ENCODE peak calls at places on chromosomes 5 and 9, in five cellular contexts. One of them, this sample, is unnamed.
A peak's percentile ranks its signal among the peaks of the same experiment; 100 is the strongest.

GRCh38 chr9:123537809-123538208 is 181.8 kb downstream of the CRB2 start:
- DNase-seq in central memory CD4-positive, alpha-beta T cell: no peak
- DNase-seq in testis: no peak
- DNase-seq in dorsolateral prefrontal cortex: no peak
- DNase-seq in NCI-H146: no peak
- DNase-seq in this sample: no peak

GRCh38 chr5:179261301-179262125 is 83.7 kb downstream of the ADAMTS2 start:
- DNase-seq in central memory CD4-positive, alpha-beta T cell: no peak
- DNase-seq in testis: peak; percentile 18
- DNase-seq in dorsolateral prefrontal cortex: no peak
- DNase-seq in NCI-H146: no peak
- DNase-seq in this sample: no peak

GRCh38 chr9:38662763-38663593 is 42.6 kb upstream of the ANKRD18A start:
- DNase-seq in central memory CD4-positive, alpha-beta T cell: no peak
- DNase-seq in testis: no peak
- DNase-seq in dorsolateral prefrontal cortex: peak; percentile 69
- DNase-seq in NCI-H146: no peak
- DNase-seq in this sample: no peak

GRCh38 chr9:123419721-123420559 is 63.9 kb downstream of the CRB2 start:
- DNase-seq in central memory CD4-positive, alpha-beta T cell: no peak
- DNase-seq in testis: no peak
- DNase-seq in dorsolateral prefrontal cortex: no peak
- DNase-seq in NCI-H146: no peak
- DNase-seq in this sample: no peak

GRCh38 chr5:36777105-36777757 is 99.3 kb upstream of the NIPBL start:
- DNase-seq in central memory CD4-positive, alpha-beta T cell: no peak
- DNase-seq in testis: peak; percentile 47
- DNase-seq in dorsolateral prefrontal cortex: no peak
- DNase-seq in NCI-H146: peak; percentile 3
- DNase-seq in this sample: peak; percentile 59

GRCh38 chr9:127796225-127796813 is 6.4 kb upstream of the FPGS start:
- DNase-seq in central memory CD4-positive, alpha-beta T cell: no peak
- DNase-seq in testis: peak; percentile 89
- DNase-seq in dorsolateral prefrontal cortex: no peak
- DNase-seq in NCI-H146: no peak
- DNase-seq in this sample: peak; percentile 92

GRCh38 chr9:16092142-16092541 is 539.3 kb downstream of the CCDC171 start:
- DNase-seq in central memory CD4-positive, alpha-beta T cell: no peak
- DNase-seq in testis: no peak
- DNase-seq in dorsolateral prefrontal cortex: no peak
- DNase-seq in NCI-H146: no peak
- DNase-seq in this sample: no peak

GRCh38 chr9:136808075-136808780 is 480 bp downstream of the RABL6 start:
- DNase-seq in central memory CD4-positive, alpha-beta T cell: peak; percentile 46
- DNase-seq in testis: peak; percentile 56
- DNase-seq in dorsolateral prefrontal cortex: no peak
- DNase-seq in NCI-H146: peak; percentile 13
- DNase-seq in this sample: no peak

GRCh38 chr5:9714187-9714586 is 84.0 kb upstream of the TAS2R1 start:
- DNase-seq in central memory CD4-positive, alpha-beta T cell: no peak
- DNase-seq in testis: no peak
- DNase-seq in dorsolateral prefrontal cortex: no peak
- DNase-seq in NCI-H146: no peak
- DNase-seq in this sample: no peak

GRCh38 chr5:1416856-1417469 is 28.3 kb downstream of the SLC6A3 start:
- DNase-seq in central memory CD4-positive, alpha-beta T cell: no peak
- DNase-seq in testis: no peak
- DNase-seq in dorsolateral prefrontal cortex: no peak
- DNase-seq in NCI-H146: no peak
- DNase-seq in this sample: no peak

GRCh38 chr5:148476302-148476701 is 92.5 kb downstream of the FBXO38 start:
- DNase-seq in central memory CD4-positive, alpha-beta T cell: no peak
- DNase-seq in testis: no peak
- DNase-seq in dorsolateral prefrontal cortex: no peak
- DNase-seq in NCI-H146: no peak
- DNase-seq in this sample: no peak

GRCh38 chr5:154829589-154830218 is 20.7 kb downstream of the FAXDC2 start:
- DNase-seq in central memory CD4-positive, alpha-beta T cell: peak; percentile 42
- DNase-seq in testis: no peak
- DNase-seq in dorsolateral prefrontal cortex: no peak
- DNase-seq in NCI-H146: no peak
- DNase-seq in this sample: no peak

This sample was measured in adrenal gland.